ENCODE peak calls at places on chromosomes 2 and 18, in eight cellular contexts. One of them, this sample, is unnamed.

GRCh38 chr2:232432598-232433184 is 23.3 kb upstream of the ALPI start:
- DNase-seq in A549: no peak
- DNase-seq in lower leg skin: no peak
- DNase-seq in Peyer's patch: peak
- DNase-seq in cardiac muscle cell: no peak
- DNase-seq in Caco-2: no peak
- DNase-seq in fibroblast of mammary gland: no peak
- DNase-seq in MM.1S: no peak
- DNase-seq in this sample: no peak

GRCh38 chr2:241000831-241001321 is 2.5 kb downstream of the SNED1 start:
- DNase-seq in MM.1S: no peak
- DNase-seq in Peyer's patch: peak
- DNase-seq in A549: no peak
- DNase-seq in fibroblast of mammary gland: no peak
- DNase-seq in Caco-2: no peak
- DNase-seq in lower leg skin: peak
- DNase-seq in cardiac muscle cell: no peak
- DNase-seq in this sample: no peak

GRCh38 chr18:39105095-39105494 is 1539.5 kb upstream of the CELF4 start:
- DNase-seq in MM.1S: no peak
- DNase-seq in cardiac muscle cell: no peak
- DNase-seq in fibroblast of mammary gland: no peak
- DNase-seq in lower leg skin: no peak
- DNase-seq in Peyer's patch: no peak
- DNase-seq in Caco-2: no peak
- DNase-seq in A549: no peak
- DNase-seq in this sample: no peak

GRCh38 chr2:156447761-156448160 is 11.6 kb downstream of the GPD2 start:
- DNase-seq in lower leg skin: no peak
- DNase-seq in A549: no peak
- DNase-seq in cardiac muscle cell: no peak
- DNase-seq in Peyer's patch: no peak
- DNase-seq in Caco-2: no peak
- DNase-seq in fibroblast of mammary gland: no peak
- DNase-seq in MM.1S: no peak
- DNase-seq in this sample: no peak

GRCh38 chr18:59835656-59836379 is 64.0 kb upstream of the PMAIP1 start:
- DNase-seq in A549: no peak
- DNase-seq in MM.1S: no peak
- DNase-seq in fibroblast of mammary gland: no peak
- DNase-seq in Caco-2: no peak
- DNase-seq in Peyer's patch: no peak
- DNase-seq in cardiac muscle cell: no peak
- DNase-seq in lower leg skin: no peak
- DNase-seq in this sample: no peak

GRCh38 chr2:145407-145806 is 99.1 kb upstream of the FAM110C start:
- DNase-seq in MM.1S: no peak
- DNase-seq in cardiac muscle cell: no peak
- DNase-seq in lower leg skin: no peak
- DNase-seq in Caco-2: no peak
- DNase-seq in Peyer's patch: no peak
- DNase-seq in fibroblast of mammary gland: no peak
- DNase-seq in A549: no peak
- DNase-seq in this sample: no peak

GRCh38 chr2:199186226-199186864 is 271.4 kb downstream of the SATB2 start:
- DNase-seq in Peyer's patch: no peak
- DNase-seq in lower leg skin: no peak
- DNase-seq in fibroblast of mammary gland: no peak
- DNase-seq in Caco-2: no peak
- DNase-seq in A549: no peak
- DNase-seq in MM.1S: peak
- DNase-seq in cardiac muscle cell: no peak
- DNase-seq in this sample: no peak

GRCh38 chr2:135600915-135601314 is 69.6 kb downstream of the R3HDM1 start:
- DNase-seq in MM.1S: peak
- DNase-seq in cardiac muscle cell: peak
- DNase-seq in A549: no peak
- DNase-seq in lower leg skin: no peak
- DNase-seq in Peyer's patch: no peak
- DNase-seq in fibroblast of mammary gland: peak
- DNase-seq in Caco-2: no peak
- DNase-seq in this sample: no peak

GRCh38 chr2:188937228-188938220 is 36.6 kb upstream of the COL3A1 start:
- DNase-seq in cardiac muscle cell: peak
- DNase-seq in A549: no peak
- DNase-seq in MM.1S: no peak
- DNase-seq in Peyer's patch: no peak
- DNase-seq in fibroblast of mammary gland: peak
- DNase-seq in lower leg skin: no peak
- DNase-seq in Caco-2: no peak
- DNase-seq in this sample: no peak

GRCh38 chr18:78984941-78985784 is 5.5 kb downstream of the SALL3 start:
- DNase-seq in A549: peak
- DNase-seq in cardiac muscle cell: peak
- DNase-seq in Caco-2: peak
- DNase-seq in Peyer's patch: no peak
- DNase-seq in fibroblast of mammary gland: peak
- DNase-seq in MM.1S: no peak
- DNase-seq in lower leg skin: peak
- DNase-seq in this sample: peak
- TF ChIP-seq CTCF in A549: no peak
- TF ChIP-seq CTCF in cardiac muscle cell: peak
- TF ChIP-seq CTCF in Caco-2: no peak
- TF ChIP-seq CTCF in Peyer's patch: peak
- TF ChIP-seq CTCF in fibroblast of mammary gland: peak
- TF ChIP-seq CTCF in MM.1S: peak
- TF ChIP-seq CTCF in lower leg skin: no peak
- TF ChIP-seq CTCF in this sample: peak

DNA sequence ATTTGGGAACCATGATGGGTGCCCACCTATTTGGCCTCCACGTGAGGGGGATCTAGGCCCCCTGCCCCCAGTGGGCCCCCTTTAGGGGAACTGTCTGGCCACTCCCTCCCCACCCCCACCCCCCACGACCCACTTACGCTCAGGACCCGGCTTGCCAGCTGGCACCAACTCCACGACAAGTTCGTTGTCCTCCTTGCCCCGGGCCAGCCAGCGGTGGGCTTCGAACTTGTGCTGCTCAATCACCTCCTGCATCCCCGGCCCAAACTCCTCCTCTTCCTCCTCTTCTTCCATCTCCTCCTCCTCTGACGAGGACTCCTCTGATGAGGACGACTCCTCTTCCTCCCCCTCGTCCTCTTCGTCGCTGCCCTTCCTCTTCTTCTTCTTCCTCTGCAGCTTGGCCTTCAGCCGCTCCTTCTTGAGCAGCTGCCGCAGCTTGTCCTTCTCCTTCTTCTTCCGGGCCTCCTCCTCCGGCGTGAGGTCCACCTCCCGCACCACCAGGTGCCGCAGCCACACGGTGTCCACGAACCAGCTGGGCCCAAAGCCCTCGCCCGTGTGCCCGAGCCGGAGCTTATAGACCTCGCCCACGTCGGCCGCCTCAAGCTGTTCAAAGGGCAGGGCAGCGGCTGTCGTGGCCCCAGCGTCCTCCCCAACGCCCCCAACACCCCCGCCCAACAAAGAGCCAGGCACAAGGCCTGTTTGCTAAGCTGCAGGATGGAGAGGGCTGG is 96.9 kb downstream of the LOXHD1 start:
- DNase-seq in MM.1S: no peak
- DNase-seq in fibroblast of mammary gland: no peak
- DNase-seq in A549: no peak
- DNase-seq in cardiac muscle cell: no peak
- DNase-seq in lower leg skin: peak
- DNase-seq in Caco-2: no peak
- DNase-seq in Peyer's patch: no peak
- DNase-seq in this sample: no peak
- H3K4me3 ChIP-seq in MM.1S: no peak
- H3K4me3 ChIP-seq in fibroblast of mammary gland: no peak
- H3K4me3 ChIP-seq in A549: no peak
- H3K4me3 ChIP-seq in cardiac muscle cell: no peak
- H3K4me3 ChIP-seq in lower leg skin: no peak
- H3K4me3 ChIP-seq in Caco-2: no peak
- H3K4me3 ChIP-seq in Peyer's patch: no peak
- H3K4me3 ChIP-seq in this sample: no peak

DNA sequence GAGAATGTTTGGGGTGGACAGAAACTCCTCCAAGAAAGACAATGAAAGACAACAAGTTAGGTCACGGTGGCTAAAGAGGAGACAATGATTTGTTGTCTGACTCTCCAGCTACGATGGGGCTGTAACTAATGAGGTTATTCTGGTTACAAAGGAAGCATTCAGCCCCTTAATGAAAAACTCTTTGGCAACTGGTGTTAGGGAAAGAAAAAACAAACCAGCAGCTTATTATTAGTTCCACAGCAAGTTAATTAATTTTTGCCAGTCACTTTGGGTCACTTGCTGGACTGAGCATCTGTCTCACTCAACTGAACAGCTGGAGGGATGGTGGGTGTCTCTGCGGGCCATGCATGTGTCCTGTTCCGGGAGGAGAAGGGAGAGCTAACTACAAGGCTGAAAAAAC is 263.7 kb downstream of the ALK start:
- DNase-seq in cardiac muscle cell: no peak
- DNase-seq in A549: no peak
- DNase-seq in Caco-2: no peak
- DNase-seq in Peyer's patch: no peak
- DNase-seq in lower leg skin: no peak
- DNase-seq in MM.1S: no peak
- DNase-seq in fibroblast of mammary gland: no peak
- DNase-seq in this sample: no peak
- TF ChIP-seq CTCF in cardiac muscle cell: no peak
- TF ChIP-seq CTCF in A549: no peak
- TF ChIP-seq CTCF in Caco-2: no peak
- TF ChIP-seq CTCF in Peyer's patch: no peak
- TF ChIP-seq CTCF in lower leg skin: no peak
- TF ChIP-seq CTCF in MM.1S: no peak
- TF ChIP-seq CTCF in fibroblast of mammary gland: no peak
- TF ChIP-seq CTCF in this sample: no peak

GRCh38 chr18:9017900-9018217 is 84.6 kb upstream of the NDUFV2 start:
- DNase-seq in Peyer's patch: no peak
- DNase-seq in A549: no peak
- DNase-seq in Caco-2: no peak
- DNase-seq in fibroblast of mammary gland: peak
- DNase-seq in MM.1S: no peak
- DNase-seq in lower leg skin: no peak
- DNase-seq in cardiac muscle cell: no peak
- DNase-seq in this sample: no peak

GRCh38 chr18:9019135-9019534 is 83.4 kb upstream of the NDUFV2 start:
- DNase-seq in Peyer's patch: no peak
- DNase-seq in A549: no peak
- DNase-seq in fibroblast of mammary gland: no peak
- DNase-seq in MM.1S: no peak
- DNase-seq in Caco-2: no peak
- DNase-seq in lower leg skin: no peak
- DNase-seq in cardiac muscle cell: no peak
- DNase-seq in this sample: no peak

GRCh38 chr18:9017170-9017899 is 85.2 kb upstream of the NDUFV2 start:
- DNase-seq in Peyer's patch: peak
- DNase-seq in Caco-2: no peak
- DNase-seq in lower leg skin: peak
- DNase-seq in A549: peak
- DNase-seq in MM.1S: peak
- DNase-seq in fibroblast of mammary gland: peak
- DNase-seq in cardiac muscle cell: peak
- DNase-seq in this sample: no peak

GRCh38 chr18:9015689-9016088 is 86.8 kb upstream of the NDUFV2 start:
- DNase-seq in fibroblast of mammary gland: no peak
- DNase-seq in Peyer's patch: no peak
- DNase-seq in cardiac muscle cell: no peak
- DNase-seq in MM.1S: no peak
- DNase-seq in A549: no peak
- DNase-seq in lower leg skin: no peak
- DNase-seq in Caco-2: no peak
- DNase-seq in this sample: no peak

GRCh38 chr18:9016819-9017169 is 85.7 kb upstream of the NDUFV2 start:
- DNase-seq in Caco-2: no peak
- DNase-seq in MM.1S: no peak
- DNase-seq in A549: no peak
- DNase-seq in cardiac muscle cell: no peak
- DNase-seq in lower leg skin: no peak
- DNase-seq in fibroblast of mammary gland: peak
- DNase-seq in Peyer's patch: no peak
- DNase-seq in this sample: no peak
- H3K4me3 ChIP-seq in Caco-2: no peak
- H3K4me3 ChIP-seq in MM.1S: peak
- H3K4me3 ChIP-seq in A549: peak
- H3K4me3 ChIP-seq in cardiac muscle cell: no peak
- H3K4me3 ChIP-seq in lower leg skin: no peak
- H3K4me3 ChIP-seq in fibroblast of mammary gland: peak
- H3K4me3 ChIP-seq in Peyer's patch: no peak
- H3K4me3 ChIP-seq in this sample: no peak

GRCh38 chr2:158745866-158746382 is 49.2 kb upstream of the DAPL1 start:
- DNase-seq in Peyer's patch: no peak
- DNase-seq in MM.1S: no peak
- DNase-seq in Caco-2: no peak
- DNase-seq in cardiac muscle cell: no peak
- DNase-seq in fibroblast of mammary gland: no peak
- DNase-seq in A549: no peak
- DNase-seq in lower leg skin: peak
- DNase-seq in this sample: no peak
- TF ChIP-seq CTCF in Peyer's patch: no peak
- TF ChIP-seq CTCF in MM.1S: no peak
- TF ChIP-seq CTCF in Caco-2: no peak
- TF ChIP-seq CTCF in cardiac muscle cell: no peak
- TF ChIP-seq CTCF in fibroblast of mammary gland: no peak
- TF ChIP-seq CTCF in A549: no peak
- TF ChIP-seq CTCF in lower leg skin: no peak
- TF ChIP-seq CTCF in this sample: no peak